ENCODE peak calls at places on chromosome 10, in ten cellular contexts. D is HFFc6, L is Calu3, F is breast epithelium, C is PC-9, S is heart right ventricle, X is esophagus squamous epithelium, P is neural crest cell, W is uterus, N is psoas muscle. R is an unnamed sample.

GRCh38 chr10:71694567-71694968 is 25.0 kb downstream of the C10orf105 start:
- DNase-seq in D (no peak), L (no peak), F (no peak), C (no peak), S (peak), X (peak), P (no peak), W (no peak), N (no peak), R (no peak)

GRCh38 chr10:62037890-62038608 is 136.6 kb downstream of the ARID5B start:
- DNase-seq in D (no peak), L (peak), F (no peak), C (peak), S (no peak), X (no peak), P (no peak), W (no peak), N (no peak), R (no peak)

GRCh38 chr10:57785068-57785467 is 482.6 kb downstream of the IPMK start:
- DNase-seq in D (no peak), L (no peak), F (no peak), C (no peak), S (no peak), X (no peak), P (no peak), W (no peak), N (no peak), R (no peak)

GRCh38 chr10:71135276-71135675 is 77.1 kb upstream of the UNC5B start:
- DNase-seq in D (no peak), L (no peak), F (no peak), C (no peak), S (no peak), X (no peak), P (no peak), W (no peak), N (no peak), R (no peak)

GRCh38 chr10:61284222-61284890 is 168.8 kb downstream of the TMEM26 start:
- DNase-seq in D (peak), L (peak), F (no peak), C (peak), S (peak), X (no peak), P (no peak), W (no peak), N (no peak), R (no peak)

GRCh38 chr10:11272915-11273389 is 255.3 kb downstream of the CELF2 start:
- DNase-seq in D (no peak), L (no peak), F (no peak), C (no peak), S (no peak), X (no peak), P (no peak), W (no peak), N (no peak), R (no peak)

GRCh38 chr10:13961096-13961495 is 369.6 kb downstream of the FRMD4A start:
- DNase-seq in D (peak), L (no peak), F (no peak), C (no peak), S (no peak), X (no peak), P (no peak), W (no peak), N (no peak), R (no peak)

GRCh38 chr10:43427166-43427825 is 9.6 kb upstream of the ZNF487 start:
- DNase-seq in D (no peak), L (no peak), F (no peak), C (no peak), S (no peak), X (no peak), P (no peak), W (no peak), N (no peak), R (no peak)

GRCh38 chr10:84987039-84987438 is 658.6 kb downstream of the CCSER2 start:
- DNase-seq in D (no peak), L (no peak), F (no peak), C (no peak), S (no peak), X (no peak), P (no peak), W (no peak), N (no peak), R (no peak)

GRCh38 chr10:45557275-45557905 is 115.2 kb downstream of the ZFAND4 start:
- DNase-seq in D (no peak), L (no peak), F (no peak), C (no peak), S (no peak), X (no peak), P (no peak), W (no peak), N (no peak), R (no peak)

GRCh38 chr10:76491216-76491615 is 1059.8 kb downstream of the LRMDA start:
- DNase-seq in D (no peak), L (no peak), F (no peak), C (no peak), S (no peak), X (no peak), P (no peak), W (no peak), N (no peak), R (no peak)

GRCh38 chr10:8061274-8062211 is 7.1 kb downstream of the GATA3 start:
- DNase-seq in D (no peak), L (no peak), F (no peak), C (no peak), S (no peak), X (no peak), P (no peak), W (no peak), N (no peak), R (no peak)

GRCh38 chr10:23968296-23968695 is 240.6 kb upstream of the KIAA1217 start:
- DNase-seq in D (no peak), L (no peak), F (no peak), C (no peak), S (no peak), X (no peak), P (no peak), W (no peak), N (no peak), R (no peak)

DNA sequence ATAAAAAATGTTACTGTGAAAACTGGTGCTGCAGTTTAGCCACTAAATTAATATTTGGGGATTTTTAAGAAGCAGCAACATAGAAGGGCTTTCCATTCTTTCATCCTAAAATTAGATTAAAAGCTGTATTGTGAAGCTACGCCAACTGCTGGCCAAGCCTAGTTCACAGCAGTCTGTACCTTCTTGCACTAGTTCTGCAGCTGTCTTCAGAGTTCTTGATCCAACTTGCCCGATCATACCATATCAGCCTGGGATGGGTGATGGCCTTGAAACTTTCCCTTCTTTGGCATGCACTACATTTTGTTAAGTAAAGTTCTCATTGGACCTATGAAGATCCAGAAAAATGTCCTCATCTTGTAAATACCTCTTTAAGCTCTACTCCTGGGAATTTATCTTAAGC is 20.3 kb upstream of the PANK1 start:
- DNase-seq in D (no peak), L (no peak), F (no peak), C (no peak), S (no peak), X (no peak), P (no peak), W (no peak), N (no peak), R (no peak)
- TF ChIP-seq CTCF in D (no peak), L (no peak), F (no peak), C (no peak), S (peak), X (peak), P (no peak), W (no peak), N (no peak), R (no peak)

GRCh38 chr10:104254493-104255243 is at the start of gene GSTO1:
- DNase-seq in D (peak), L (peak), F (peak), C (peak), S (peak), X (no peak), P (peak), W (peak), N (peak), R (no peak)
- TF ChIP-seq CTCF in D (no peak), L (no peak), F (no peak), C (no peak), S (peak), X (peak), P (no peak), W (peak), N (no peak), R (peak)

DNA sequence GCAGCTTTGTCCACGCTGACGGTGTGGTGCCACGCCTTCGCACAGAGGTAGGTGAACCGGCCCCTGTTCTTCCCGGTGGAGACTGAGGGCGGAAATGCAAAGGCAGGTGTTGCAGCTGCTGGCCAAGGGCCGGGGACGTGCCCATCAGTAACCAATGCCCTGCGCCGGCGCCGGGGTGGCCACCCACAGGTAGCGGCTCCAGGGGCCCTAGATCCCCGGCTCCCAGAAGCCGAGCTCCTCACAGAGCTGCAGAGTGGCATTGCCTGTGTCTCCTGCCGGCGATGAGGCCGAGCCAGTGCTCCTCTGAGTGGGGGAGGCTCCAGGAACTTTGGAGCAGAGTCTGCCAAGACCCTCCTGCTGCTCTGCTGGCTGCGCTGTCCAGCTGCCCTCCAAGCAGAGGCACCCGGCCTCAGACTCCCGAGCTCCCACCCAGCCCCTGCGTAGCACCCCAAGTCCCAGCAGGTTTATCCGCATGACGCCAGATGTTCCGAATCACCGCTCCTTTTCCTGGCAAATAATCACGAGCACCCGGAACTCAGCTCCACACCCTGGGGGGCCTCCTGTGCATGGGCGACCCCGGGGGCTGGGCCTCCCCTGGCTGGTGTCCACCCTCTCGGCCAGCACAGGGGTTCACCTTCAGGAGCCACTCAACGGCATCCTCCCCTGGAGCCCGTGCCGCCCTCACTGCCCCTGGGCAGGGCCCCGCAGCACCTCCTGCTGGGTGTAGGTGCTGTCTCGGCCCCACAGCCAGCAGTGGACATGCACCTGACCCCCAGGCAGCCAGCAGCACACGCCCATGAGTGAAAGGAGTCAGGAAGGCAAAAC is 22.1 kb downstream of the CFAP46 start:
- DNase-seq in D (no peak), L (no peak), F (no peak), C (no peak), S (no peak), X (no peak), P (no peak), W (no peak), N (no peak), R (peak)
- TF ChIP-seq CTCF in D (no peak), L (no peak), F (no peak), C (no peak), S (no peak), X (no peak), P (no peak), W (no peak), N (no peak), R (no peak)

GRCh38 chr10:121927361-121927840 is 430 bp downstream of the ATE1 start:
- DNase-seq in D (no peak), L (peak), F (peak), C (peak), S (peak), X (no peak), P (no peak), W (peak), N (peak), R (no peak)

GRCh38 chr10:121928528-121928884 is 675 bp upstream of the ATE1 start:
- DNase-seq in D (no peak), L (no peak), F (no peak), C (no peak), S (no peak), X (no peak), P (no peak), W (no peak), N (peak), R (no peak)

GRCh38 chr10:121926157-121926556 is 1.7 kb downstream of the ATE1 start:
- DNase-seq in D (no peak), L (no peak), F (no peak), C (no peak), S (no peak), X (no peak), P (no peak), W (no peak), N (no peak), R (no peak)

GRCh38 chr10:121926669-121927360 is 1.0 kb downstream of the ATE1 start:
- DNase-seq in D (peak), L (no peak), F (no peak), C (no peak), S (no peak), X (no peak), P (no peak), W (no peak), N (no peak), R (no peak)

GRCh38 chr10:121927841-121928527 is at the start of gene ATE1:
- DNase-seq in D (peak), L (peak), F (peak), C (peak), S (peak), X (peak), P (peak), W (peak), N (peak), R (peak)
- TF ChIP-seq CTCF in D (peak), L (no peak), F (no peak), C (no peak), S (peak), X (peak), P (peak), W (no peak), N (peak), R (peak)

DNA sequence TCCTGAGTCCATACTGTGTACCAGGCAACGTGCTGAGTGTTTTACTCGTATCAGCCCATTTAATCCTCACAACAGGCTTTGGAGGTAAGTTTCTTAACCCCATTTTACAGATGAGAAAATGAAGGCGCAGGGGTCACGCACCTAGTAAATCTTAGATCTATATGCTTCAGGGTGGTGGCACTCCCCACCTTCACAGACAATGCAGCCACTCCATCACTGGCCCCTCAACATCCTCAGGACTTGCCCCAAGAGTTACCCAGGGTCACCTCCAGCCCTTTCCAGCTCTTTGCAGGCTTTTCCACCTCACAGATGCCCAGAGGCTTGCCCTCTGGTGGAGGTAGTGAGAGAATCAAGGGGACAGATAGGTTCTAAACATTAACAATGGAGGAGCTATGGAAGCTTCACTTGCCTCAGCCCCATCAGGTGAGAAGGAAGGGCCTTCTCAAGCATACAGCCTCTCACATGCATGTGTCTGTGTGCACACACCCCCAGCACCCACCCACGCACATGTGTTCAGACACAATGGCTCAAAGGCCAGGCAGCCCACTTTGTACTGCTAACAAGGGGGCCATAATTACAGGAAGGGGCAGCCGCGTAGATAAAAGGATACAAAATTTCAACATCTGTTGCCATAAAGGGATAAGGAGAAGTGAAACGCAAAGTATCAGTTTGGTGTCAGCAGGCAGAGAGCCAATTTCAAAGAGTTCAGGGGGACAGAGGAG is 29.1 kb downstream of the DPCD start:
- DNase-seq in D (no peak), L (no peak), F (no peak), C (no peak), S (no peak), X (no peak), P (no peak), W (no peak), N (no peak), R (no peak)
- TF ChIP-seq CTCF in D (peak), L (no peak), F (no peak), C (no peak), S (no peak), X (no peak), P (no peak), W (no peak), N (no peak), R (peak)

R was measured in chondrocyte.